ENCODE peak calls at places on chromosome 20, in eight cellular contexts. X is neural progenitor cell, S is heart right ventricle, J is cardiac fibroblast, N is mucosa of descending colon, F is heart left ventricle, Z is fibroblast of mammary gland, I is choroid plexus epithelial cell. P is an unnamed sample.

GRCh38 chr20:39253051-39253682 is 291.0 kb downstream of the DHX35 start:
- DNase-seq in N (no peak), X (no peak), F (no peak), I (no peak), S (no peak), J (no peak), Z (no peak), P (no peak)

GRCh38 chr20:15220778-15221565 is 883.6 kb upstream of the FLRT3 start:
- DNase-seq in Z (peak; percentile 25), X (peak; percentile 6), S (no peak), I (peak; percentile 14), N (no peak), F (no peak), J (peak; percentile 17), P (peak; percentile 8)

GRCh38 chr20:40689943-40690835 is 1.2 kb upstream of the MAFB start:
- DNase-seq in I (peak; percentile 96), N (peak; percentile 91), X (peak; percentile 96), J (peak; percentile 94), F (peak; percentile 91), S (peak; percentile 90), Z (peak; percentile 89), P (peak; percentile 91)

GRCh38 chr20:11891827-11892521 is 25.7 kb upstream of the BTBD3 start:
- DNase-seq in Z (peak; percentile 68), S (peak; percentile 81), I (peak; percentile 80), N (peak; percentile 40), F (peak; percentile 61), X (peak; percentile 95), J (peak; percentile 76), P (peak; percentile 73)

GRCh38 chr20:38842558-38842981 is 37.1 kb downstream of the PPP1R16B start:
- DNase-seq in S (no peak), Z (no peak), N (peak; percentile 45), F (no peak), X (no peak), I (no peak), J (no peak), P (no peak)

GRCh38 chr20:45036044-45036755 is 64.7 kb downstream of the KCNS1 start:
- DNase-seq in J (peak; percentile 63), Z (peak; percentile 81), N (no peak), S (no peak), F (no peak), X (no peak), I (peak; percentile 79), P (peak; percentile 73)

GRCh38 chr20:62576815-62577214 is 65.5 kb upstream of the SLCO4A1 start:
- DNase-seq in N (no peak), I (peak; percentile 29), X (peak; percentile 78), J (peak; percentile 22), Z (no peak), F (no peak), S (no peak), P (no peak)

GRCh38 chr20:38225240-38225899 is 35.2 kb downstream of the KIAA1755 start:
- DNase-seq in F (peak; percentile 9), J (no peak), X (no peak), N (no peak), I (no peak), S (no peak), Z (no peak), P (no peak)

GRCh38 chr20:10707070-10707469 is 33.3 kb upstream of the JAG1 start:
- DNase-seq in J (no peak), Z (no peak), X (no peak), F (no peak), I (no peak), S (no peak), N (no peak), P (no peak)

DNA sequence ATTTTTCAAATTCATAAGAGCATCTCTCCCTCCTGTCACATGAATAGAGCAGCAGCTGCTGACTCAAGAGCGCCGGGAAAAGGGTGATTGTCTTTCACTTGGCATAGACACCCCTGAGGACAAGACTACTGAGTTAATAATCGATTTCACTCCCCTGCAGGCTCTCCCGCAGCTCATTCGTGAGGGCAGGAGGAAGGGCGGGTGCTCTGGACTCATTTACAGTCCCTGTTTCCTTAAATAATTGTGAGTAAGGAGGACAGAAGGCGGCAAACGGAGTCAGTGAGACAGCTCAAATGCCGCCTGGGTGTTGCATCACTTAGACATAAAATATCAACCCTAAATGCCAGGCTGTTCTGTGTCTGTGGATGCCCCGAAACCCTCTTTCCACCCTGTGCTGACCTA is 21.5 kb downstream of the CFAP61 start:
- DNase-seq in X (no peak), F (no peak), J (no peak), S (no peak), N (no peak), Z (no peak), I (no peak), P (no peak)
- H3K4me3 ChIP-seq in X (no peak overlapping the region), F (no peak overlapping the region), J (no peak overlapping the region), S (no peak overlapping the region), N (no peak overlapping the region), Z (no peak overlapping the region), I (no peak overlapping the region), P (no peak overlapping the region)

DNA sequence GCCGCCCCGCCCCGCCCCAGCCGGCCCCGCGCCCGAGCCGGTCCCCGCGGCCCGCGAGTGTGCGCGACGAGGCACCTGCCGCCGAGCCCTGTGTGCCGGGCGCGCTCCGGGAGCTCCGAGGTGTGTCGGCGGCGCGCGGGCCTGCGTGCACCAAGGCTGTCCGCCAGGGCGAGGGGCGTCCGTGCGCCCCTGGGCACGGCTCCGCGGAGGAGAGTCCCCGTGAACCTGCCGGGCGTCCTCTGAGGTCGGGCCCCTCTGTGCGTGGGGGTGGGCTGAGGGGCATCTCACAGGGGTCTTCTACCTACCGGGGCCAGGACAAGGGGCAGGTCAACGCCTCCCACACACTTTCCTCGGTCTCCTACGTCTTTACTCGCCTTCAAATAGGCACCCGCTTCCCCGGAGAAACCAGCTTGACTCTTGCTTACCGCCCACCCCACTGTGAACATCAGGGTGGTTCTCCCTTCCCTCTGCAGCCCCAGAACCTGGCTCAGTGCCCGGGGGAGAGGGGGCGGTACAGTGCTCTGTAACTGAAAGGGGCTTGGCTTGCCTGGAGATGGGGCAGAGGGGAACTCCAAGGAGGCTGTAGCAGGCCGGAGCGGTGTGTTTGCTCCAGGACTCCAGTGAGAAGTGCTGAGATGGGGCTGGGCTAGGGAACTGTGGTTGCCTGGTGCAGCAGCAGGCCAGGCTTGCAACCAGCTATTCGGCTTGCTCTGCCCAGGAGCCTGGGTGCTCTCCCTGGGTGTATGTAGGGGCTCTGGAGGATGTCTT is at the start of gene SAMD10:
- DNase-seq in J (peak; percentile 40), X (peak; percentile 84), Z (no peak), N (peak; percentile 76), S (peak; percentile 62), F (no peak), I (peak; percentile 68), P (peak; percentile 32)
- TF ChIP-seq CTCF in J (no peak), X (peak; percentile 20), Z (no peak), N (peak; percentile 9), S (no peak), F (no peak), I (no peak), P (no peak)

GRCh38 chr20:58990651-58991445 is 9.8 kb downstream of the NELFCD start:
- DNase-seq in S (no peak), Z (no peak), X (no peak), J (no peak), F (peak; percentile 19), N (no peak), I (no peak), P (no peak)

GRCh38 chr20:58993332-58994248 is 12.5 kb downstream of the NELFCD start:
- DNase-seq in Z (no peak), I (peak; percentile 9), N (no peak), J (no peak), F (peak; percentile 17), X (no peak), S (no peak), P (no peak)

GRCh38 chr20:58994390-58995159 is 12.5 kb downstream of the CTSZ start:
- DNase-seq in F (peak; percentile 21), S (no peak), Z (no peak), N (no peak), J (no peak), X (no peak), I (no peak), P (no peak)

GRCh38 chr20:58991720-58992119 is 10.7 kb downstream of the NELFCD start:
- DNase-seq in S (no peak), J (no peak), I (peak; percentile 11), N (no peak), F (no peak), Z (no peak), X (no peak), P (no peak)

DNA sequence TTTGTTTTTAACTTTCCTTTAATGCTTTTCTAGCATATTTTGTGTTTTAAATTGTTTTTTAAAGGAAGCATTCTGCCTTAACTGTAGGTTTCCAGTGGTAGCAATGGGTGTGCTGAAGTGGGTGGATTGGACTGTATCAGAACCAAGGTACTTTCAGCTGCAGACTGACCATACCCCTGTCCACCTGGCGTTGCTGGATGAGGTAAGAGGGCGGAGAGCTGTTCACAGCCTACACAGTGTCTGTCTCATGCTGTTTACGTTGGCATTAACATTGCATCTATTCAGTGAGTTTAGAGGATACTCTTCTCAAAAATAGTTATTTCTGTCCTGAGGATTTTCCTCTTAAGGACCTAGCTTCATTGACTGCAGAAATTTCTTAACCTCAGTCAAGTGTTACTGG is 11.9 kb downstream of the NELFCD start:
- DNase-seq in I (no peak), N (no peak), S (no peak), Z (no peak), F (no peak), X (no peak), J (no peak), P (no peak)
- H3K4me3 ChIP-seq in I (no peak overlapping the region), N (no peak overlapping the region), S (no peak overlapping the region), Z (no peak overlapping the region), F (no peak overlapping the region), X (no peak overlapping the region), J (no peak overlapping the region), P (no peak overlapping the region)

GRCh38 chr20:57269148-57269984 is 2.9 kb upstream of the BMP7 start:
- DNase-seq in S (no peak), F (no peak), I (no peak), N (no peak), J (no peak), Z (no peak), X (no peak), P (no peak)

GRCh38 chr20:57265649-57266250 is 691 bp downstream of the BMP7 start:
- DNase-seq in F (no peak), S (no peak), N (no peak), Z (peak; percentile 2), I (no peak), J (no peak), X (peak; percentile 36), P (no peak)

GRCh38 chr20:57266251-57267157 is at the start of gene BMP7:
- DNase-seq in I (no peak), S (no peak), X (peak; percentile 80), J (no peak), N (no peak), Z (peak; percentile 1), F (no peak), P (peak; percentile 5)

GRCh38 chr20:57268399-57269076 is 2.1 kb upstream of the BMP7 start:
- DNase-seq in F (no peak), Z (no peak), N (no peak), I (no peak), X (no peak), J (no peak), S (no peak), P (no peak)

DNA sequence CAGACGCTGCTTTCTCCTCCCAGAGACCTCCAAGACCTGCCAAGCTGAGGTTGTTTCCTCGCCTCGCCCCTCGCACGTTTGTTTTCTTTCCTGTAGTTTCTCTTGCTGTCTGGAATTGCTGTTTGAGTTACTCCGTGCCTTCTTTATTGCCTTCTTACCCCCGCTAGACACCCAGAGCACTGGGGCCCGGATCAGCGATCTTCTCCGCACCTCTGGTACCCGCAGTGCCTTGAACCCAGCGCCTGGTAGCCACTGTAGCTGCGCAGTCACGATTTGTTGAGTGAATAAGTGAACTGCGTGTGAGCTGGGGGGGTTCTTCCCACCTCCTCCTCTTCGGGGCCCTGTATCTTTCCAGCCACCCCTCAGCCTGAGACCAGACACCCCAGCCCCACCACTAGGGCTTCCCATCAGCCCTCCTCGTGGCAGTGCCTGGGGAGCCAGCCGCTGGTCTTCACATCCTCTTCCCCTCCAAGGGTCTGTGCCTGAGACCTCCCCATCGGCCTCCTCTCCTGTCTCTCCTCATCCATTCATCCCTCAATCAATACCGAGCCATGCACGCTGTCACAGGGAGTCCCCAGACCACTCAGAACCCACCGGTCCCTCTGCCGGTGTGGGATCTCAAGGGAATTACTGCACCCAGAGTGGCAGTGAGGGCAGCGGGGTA is 849 bp upstream of the BMP7 start:
- DNase-seq in N (no peak), Z (no peak), J (no peak), X (peak; percentile 22), I (no peak), F (no peak), S (no peak), P (no peak)
- TF ChIP-seq CTCF in N (no peak), Z (no peak), J (no peak), X (no peak), I (no peak), F (no peak), S (no peak), P (no peak)